ENCODE peak calls at places on chromosomes 5 and 9, in five cellular contexts. B is uterus, J is adrenal gland, A is astrocyte of the spinal cord, E is H1. K is an unnamed sample.
A peak's percentile ranks its signal among the peaks of the same experiment; 100 is the strongest.

GRCh38 chr5:98308960-98309359 is 464.5 kb upstream of the RGMB start:
- DNase-seq in A (peak; percentile 50), E (no peak), B (no peak), J (no peak), K (no peak)

GRCh38 chr5:135986891-135987401 is 32.2 kb upstream of the LECT2 start:
- DNase-seq in J (no peak), A (no peak), B (no peak), E (no peak), K (peak; percentile 8)

GRCh38 chr5:119363271-119363670 is 7.5 kb downstream of the TNFAIP8 start:
- DNase-seq in A (no peak), B (no peak), E (no peak), J (no peak), K (no peak)

GRCh38 chr9:73565833-73566465 is 414.3 kb downstream of the ANXA1 start:
- DNase-seq in B (no peak), E (peak; percentile 25), J (no peak), A (peak; percentile 64), K (peak; percentile 21)

GRCh38 chr9:126336350-126337335 is 10.0 kb downstream of the MVB12B start:
- DNase-seq in J (no peak), B (no peak), A (no peak), E (no peak), K (no peak)

GRCh38 chr5:179261301-179262125 is 83.7 kb downstream of the ADAMTS2 start:
- DNase-seq in A (no peak), J (peak; percentile 6), B (peak; percentile 27), E (peak; percentile 72), K (no peak)

GRCh38 chr5:90983148-90983547 is 400.0 kb downstream of the ARRDC3 start:
- DNase-seq in J (peak; percentile 79), A (peak; percentile 68), B (no peak), E (no peak), K (no peak)

GRCh38 chr5:15790446-15791005 is 290.5 kb downstream of the FBXL7 start:
- DNase-seq in A (no peak), B (no peak), J (no peak), E (no peak), K (no peak)

GRCh38 chr9:127074561-127075548 is 47.6 kb downstream of the ANGPTL2 start:
- DNase-seq in J (peak; percentile 5), B (no peak), A (no peak), E (no peak), K (no peak)

GRCh38 chr5:142977363-142978051 is 207.3 kb downstream of the ARHGAP26 start:
- DNase-seq in E (no peak), A (peak; percentile 90), J (no peak), B (no peak), K (peak; percentile 77)

GRCh38 chr9:70883056-70883455 is 238.4 kb downstream of the TRPM3 start:
- DNase-seq in A (peak; percentile 59), B (no peak), E (no peak), J (no peak), K (no peak)

GRCh38 chr5:128213340-128213739 is 129.8 kb downstream of the SLC12A2 start:
- DNase-seq in A (peak; percentile 81), E (peak; percentile 38), B (peak; percentile 49), J (peak; percentile 79), K (peak; percentile 78)

GRCh38 chr5:31719988-31720387 is 81.1 kb downstream of the PDZD2 start:
- DNase-seq in J (no peak), E (no peak), A (no peak), B (no peak), K (peak; percentile 4)

GRCh38 chr9:115494393-115494792 is 376.4 kb upstream of the TNC start:
- DNase-seq in A (no peak), B (no peak), J (no peak), E (no peak), K (no peak)

GRCh38 chr9:132673355-132673754 is 3.1 kb downstream of the GTF3C4 start:
- DNase-seq in A (peak; percentile 41), J (no peak), E (no peak), B (no peak), K (peak; percentile 21)

GRCh38 chr5:101160002-101160401 is 256.9 kb upstream of the ST8SIA4 start:
- DNase-seq in B (no peak), E (no peak), A (no peak), J (no peak), K (no peak)

GRCh38 chr5:52783226-52783959 is 4.3 kb upstream of the ITGA1 start:
- DNase-seq in J (no peak), E (no peak), A (peak; percentile 23), B (no peak), K (no peak)

GRCh38 chr5:53357439-53357838 is 123.0 kb upstream of the FST start:
- DNase-seq in J (no peak), A (no peak), E (no peak), B (no peak), K (peak; percentile 16)

GRCh38 chr5:154385236-154385512 is 60.6 kb upstream of the SAP30L start:
- DNase-seq in J (no peak), B (no peak), A (no peak), E (no peak), K (peak; percentile 66)

GRCh38 chr9:108048406-108049025 is 558.9 kb upstream of the KLF4 start:
- DNase-seq in A (no peak), J (no peak), E (no peak), B (no peak), K (no peak)

GRCh38 chr9:121298016-121298538 is 30.1 kb downstream of the GSN start:
- DNase-seq in E (no peak), A (no peak), J (no peak), B (no peak), K (no peak)

GRCh38 chr5:160333726-160334125 is 21.4 kb upstream of the CCNJL start:
- DNase-seq in A (peak; percentile 5), B (no peak), E (no peak), J (no peak), K (no peak)

GRCh38 chr9:87068177-87068845 is 121.0 kb upstream of the GAS1 start:
- DNase-seq in B (no peak), J (no peak), A (no peak), E (no peak), K (no peak)

GRCh38 chr5:140013536-140013935 is 29.6 kb downstream of the NRG2 start:
- DNase-seq in B (no peak), J (no peak), A (no peak), E (no peak), K (no peak)

GRCh38 chr9:101326501-101326900 is 58.3 kb downstream of the BAAT start:
- DNase-seq in E (no peak), B (no peak), J (no peak), A (no peak), K (no peak)

GRCh38 chr5:135566422-135567416 is 12.1 kb downstream of the CXCL14 start:
- DNase-seq in E (no peak), B (no peak), J (no peak), A (no peak), K (no peak)

GRCh38 chr5:166551384-166551783 is 1740.1 kb upstream of the WWC1 start:
- DNase-seq in A (no peak), B (no peak), J (no peak), E (no peak), K (no peak)

GRCh38 chr9:2817987-2818386 is 25.9 kb downstream of the PUM3 start:
- DNase-seq in A (peak; percentile 54), E (no peak), J (no peak), B (no peak), K (no peak)

GRCh38 chr9:134793281-134793680 is 87.3 kb upstream of the FCN2 start:
- DNase-seq in B (no peak), J (no peak), E (no peak), A (peak; percentile 46), K (no peak)
- TF ChIP-seq CTCF in B (no peak), J (no peak), E (no peak), A (no peak), K (no peak)

DNA sequence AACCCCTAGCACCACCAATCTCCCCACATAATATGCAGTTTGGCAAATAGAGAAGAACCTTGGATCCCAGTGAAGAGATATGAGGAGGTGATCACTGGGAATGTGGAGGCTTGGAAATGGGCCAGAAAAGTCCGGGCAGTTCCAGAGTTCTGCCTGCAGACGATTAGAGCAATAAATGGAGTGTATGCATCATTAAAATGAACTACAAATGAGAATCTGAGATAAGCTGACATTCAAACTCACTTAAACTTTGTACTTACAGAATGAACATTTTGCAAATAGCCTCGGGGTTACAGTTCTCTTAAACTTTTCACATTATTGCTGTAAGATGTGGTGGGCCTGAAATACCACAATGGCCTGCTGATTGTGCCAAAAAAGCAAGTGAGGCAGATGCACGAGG is 23.0 kb upstream of the LHFPL2 start:
- DNase-seq in E (no peak), J (peak; percentile 34), B (peak; percentile 39), A (peak; percentile 32), K (no peak)
- H3K4me3 ChIP-seq in E (no peak overlapping the region), J (no peak overlapping the region), B (no peak overlapping the region), A (no peak overlapping the region), K (no peak overlapping the region)

GRCh38 chr9:79577969-79578723 is 6.4 kb downstream of the TLE4 start:
- DNase-seq in A (peak; percentile 46), B (no peak), J (no peak), E (no peak), K (no peak)
- TF ChIP-seq CTCF in A (no peak), B (no peak), J (no peak), E (no peak), K (no peak)

GRCh38 chr5:37816883-37817282 is 23.0 kb downstream of the GDNF start:
- DNase-seq in E (no peak), A (no peak), B (no peak), J (no peak), K (no peak)
- H3K4me3 ChIP-seq in E (no peak overlapping the region), A (no peak overlapping the region), B (no peak overlapping the region), J (no peak overlapping the region), K (no peak overlapping the region)

GRCh38 chr5:7533941-7534340 is 138.0 kb downstream of the ADCY2 start:
- DNase-seq in A (no peak), J (no peak), E (no peak), B (no peak), K (no peak)
- TF ChIP-seq CTCF in A (no peak), J (no peak), E (no peak), B (no peak), K (no peak)

GRCh38 chr5:67094476-67095300 is 101.9 kb downstream of the CD180 start:
- DNase-seq in E (no peak), A (peak; percentile 92), B (peak; percentile 23), J (no peak), K (no peak)
- H3K4me3 ChIP-seq in E (no peak overlapping the region), A (no peak overlapping the region), B (no peak overlapping the region), J (no peak overlapping the region), K (no peak overlapping the region)

GRCh38 chr5:1438871-1439270 is 6.4 kb downstream of the SLC6A3 start:
- DNase-seq in A (no peak), J (no peak), E (no peak), B (no peak), K (no peak)

GRCh38 chr5:1437876-1438559 is 7.2 kb downstream of the SLC6A3 start:
- DNase-seq in J (no peak), B (no peak), A (no peak), E (no peak), K (no peak)

GRCh38 chr5:1436681-1437080 is 8.6 kb downstream of the SLC6A3 start:
- DNase-seq in A (no peak), B (no peak), E (no peak), J (no peak), K (no peak)

GRCh38 chr5:1436036-1436435 is 9.2 kb downstream of the SLC6A3 start:
- DNase-seq in J (no peak), A (no peak), B (no peak), E (no peak), K (no peak)

GRCh38 chr5:1437452-1437851 is 7.8 kb downstream of the SLC6A3 start:
- DNase-seq in J (no peak), A (no peak), E (peak; percentile 13), B (no peak), K (no peak)
- TF ChIP-seq CTCF in J (no peak), A (no peak), E (peak; percentile 41), B (no peak), K (no peak)

K was measured in GM12865.